ENCODE peak calls at places on chromosomes 12 and 14, in seven cellular contexts. D is neural crest cell, A is IMR-90, X is lung, F is HFFc6, R is H9, B is left ventricle myocardium inferior. K is an unnamed sample.

GRCh38 chr14:105107781-105108515 is 42.7 kb upstream of the GPR132 start:
- DNase-seq in D (no peak), A (no peak), X (no peak), F (no peak), R (no peak), B (no peak), K (no peak)

GRCh38 chr12:78156751-78157150 is 326.1 kb downstream of the NAV3 start:
- DNase-seq in D (no peak), A (peak), X (no peak), F (no peak), R (no peak), B (no peak), K (no peak)

GRCh38 chr12:117472983-117473382 is 111.6 kb upstream of the NOS1 start:
- DNase-seq in D (peak), A (no peak), X (no peak), F (no peak), R (peak), B (no peak), K (no peak)

GRCh38 chr14:105333613-105334364 is 19.2 kb downstream of the PACS2 start:
- DNase-seq in D (no peak), A (no peak), X (no peak), F (no peak), R (no peak), B (no peak), K (no peak)

GRCh38 chr12:126347421-126347820 is 1282.2 kb downstream of the AACS start:
- DNase-seq in D (no peak), A (no peak), X (no peak), F (no peak), R (peak), B (no peak), K (no peak)

GRCh38 chr12:69688496-69689427 is 10.3 kb downstream of the BEST3 start:
- DNase-seq in D (peak), A (peak), X (peak), F (peak), R (peak), B (peak), K (no peak)

GRCh38 chr12:22082190-22082701 is 36.2 kb downstream of the CMAS start:
- DNase-seq in D (no peak), A (no peak), X (no peak), F (no peak), R (peak), B (no peak), K (no peak)

GRCh38 chr14:39434401-39434800 is 2.2 kb upstream of the FBXO33 start:
- DNase-seq in D (no peak), A (peak), X (no peak), F (no peak), R (no peak), B (no peak), K (no peak)

DNA sequence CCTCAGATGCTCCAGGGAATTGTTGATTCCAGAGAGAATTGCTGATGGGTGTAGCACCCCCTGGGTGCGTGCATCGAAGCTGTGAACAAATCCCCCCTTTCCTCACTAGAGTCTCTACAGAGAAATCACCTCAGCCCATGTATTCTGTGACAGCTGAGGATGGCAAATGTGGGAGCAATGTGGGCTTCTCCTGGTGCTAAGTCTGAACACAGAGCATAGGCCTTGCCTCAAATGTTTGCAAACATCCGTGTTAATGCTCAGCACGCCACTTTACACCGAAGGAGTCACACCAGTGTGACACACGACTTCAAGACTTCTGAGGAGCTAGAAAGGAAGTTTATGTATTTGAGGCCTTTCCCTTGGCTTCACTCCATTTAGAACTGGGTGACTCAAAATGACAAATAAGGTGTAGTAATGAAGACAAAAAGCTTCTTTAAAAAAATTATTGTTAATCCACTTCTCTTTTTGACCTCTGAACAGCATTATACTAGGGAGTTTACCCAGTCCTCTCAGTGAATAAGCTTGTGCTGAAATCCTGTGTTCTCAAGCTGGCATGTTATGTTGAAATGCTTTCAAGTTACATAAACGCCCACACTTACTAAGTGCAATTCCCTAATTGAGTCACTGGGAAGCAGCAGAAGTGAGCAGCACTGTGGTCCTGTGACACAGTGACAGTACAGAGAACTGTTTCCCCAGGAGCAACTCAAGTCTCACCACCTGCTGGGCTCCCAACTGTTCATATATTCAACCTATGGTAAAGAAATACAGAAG is 92.9 kb downstream of the FAR2 start:
- DNase-seq in D (no peak), A (peak), X (peak), F (peak), R (no peak), B (no peak), K (no peak)
- TF ChIP-seq CTCF in D (no peak), A (no peak), X (no peak), F (no peak), R (no peak), B (peak), K (no peak)

GRCh38 chr12:25151476-25151875 is 43.5 kb downstream of the DNAI7 start:
- DNase-seq in D (no peak), A (peak), X (no peak), F (peak), R (peak), B (peak), K (peak)

GRCh38 chr12:25152055-25152454 is 42.9 kb downstream of the DNAI7 start:
- DNase-seq in D (no peak), A (no peak), X (no peak), F (no peak), R (no peak), B (no peak), K (no peak)

DNA sequence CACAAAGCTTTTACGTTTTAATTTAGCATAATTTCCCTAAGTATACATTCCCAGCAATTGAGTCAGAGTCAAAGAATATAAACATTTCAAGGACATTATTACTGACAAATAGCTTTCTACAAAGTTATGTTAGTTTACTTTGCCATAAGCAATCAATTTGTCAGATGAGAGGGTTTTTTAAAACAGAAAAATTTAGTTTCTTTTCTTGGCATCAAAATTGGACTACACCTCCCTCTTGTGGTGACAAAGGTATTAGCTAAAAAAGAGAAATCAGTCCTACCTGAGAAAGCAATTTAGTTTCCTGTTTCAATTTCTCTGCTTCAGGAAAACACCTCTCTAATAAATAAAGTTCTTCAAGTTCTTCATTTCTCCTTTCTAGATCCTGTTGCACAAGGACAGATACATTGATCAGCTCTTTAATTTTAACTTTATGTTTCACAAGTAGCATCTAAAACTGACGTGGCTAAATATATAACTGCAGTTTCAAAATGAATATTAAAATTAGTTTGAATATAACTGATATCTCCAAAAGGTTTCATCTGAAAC is 39.9 kb downstream of the DNAI7 start:
- DNase-seq in D (no peak), A (peak), X (no peak), F (peak), R (no peak), B (no peak), K (no peak)
- TF ChIP-seq CTCF in D (peak), A (peak), X (no peak), F (peak), R (peak), B (peak), K (peak)

GRCh38 chr14:22131749-22132476 is 457.1 kb downstream of the DAD1 start:
- DNase-seq in D (peak), A (peak), X (no peak), F (no peak), R (peak), B (no peak), K (no peak)
- TF ChIP-seq CTCF in D (peak), A (peak), X (no peak), F (peak), R (peak), B (peak), K (peak)

DNA sequence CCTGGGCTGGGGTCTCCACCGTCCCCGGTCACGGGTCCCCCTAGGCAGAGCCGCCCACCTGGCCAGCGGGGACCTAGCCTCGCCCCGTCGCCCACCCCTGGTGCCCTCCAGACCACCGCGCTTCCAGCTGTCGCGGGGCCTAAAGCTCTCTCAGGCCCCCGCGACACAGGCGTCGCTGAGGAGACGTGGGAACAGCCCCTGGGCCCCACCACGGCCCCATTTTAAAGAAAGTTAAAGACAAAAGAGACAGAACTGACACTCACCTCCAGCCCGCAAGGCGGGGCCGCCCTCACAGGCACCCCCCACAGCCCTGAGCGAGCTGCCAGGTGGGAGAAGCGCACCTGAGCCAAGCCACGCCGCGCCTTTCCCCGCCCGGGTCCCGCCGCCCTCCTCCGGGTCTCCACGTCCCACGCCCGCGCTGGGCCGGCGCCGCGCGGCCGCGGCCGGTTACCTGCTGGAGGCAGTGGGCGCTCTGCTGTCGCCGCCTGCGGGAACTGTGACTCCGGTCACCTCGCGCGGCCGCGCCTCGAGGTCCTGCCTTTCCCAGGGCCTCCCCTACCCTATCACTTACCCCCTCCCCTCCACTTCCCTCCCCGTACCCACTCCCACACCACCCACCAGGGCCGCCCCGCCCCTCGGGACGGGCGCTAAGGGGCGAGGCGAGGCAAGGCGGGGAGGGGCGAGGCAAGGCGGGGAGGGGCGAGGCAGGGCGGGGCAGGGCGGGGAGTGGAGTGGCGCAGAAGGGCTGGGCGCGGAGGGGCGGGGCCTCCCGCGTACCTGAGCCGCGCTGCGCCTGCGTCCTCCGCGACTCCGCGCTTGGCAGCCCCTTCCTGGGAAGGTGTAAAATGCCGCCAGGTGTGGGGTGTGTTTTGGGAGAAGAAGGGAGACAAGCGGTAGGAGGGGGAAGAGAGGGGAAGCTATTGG is 31.2 kb downstream of the TC2N start:
- DNase-seq in D (peak), A (no peak), X (peak), F (no peak), R (peak), B (peak), K (peak)
- TF ChIP-seq CTCF in D (no peak), A (no peak), X (no peak), F (no peak), R (peak), B (no peak), K (no peak)